ENCODE peak calls at places on chromosomes 6 and 20, in four cellular contexts. Q is A549, C is K562, E is upper lobe of left lung. J is an unnamed sample.

GRCh38 chr6:69673298-69673697 is 123.5 kb downstream of the LMBRD1 start:
- ATAC-seq in Q (no peak), C (peak), E (no peak), J (no peak)

GRCh38 chr6:125207956-125208355 is 54.4 kb downstream of the TPD52L1 start:
- ATAC-seq in Q (no peak), C (no peak), E (no peak), J (no peak)

GRCh38 chr6:137351890-137352289 is 132.7 kb upstream of the IFNGR1 start:
- ATAC-seq in Q (no peak), C (no peak), E (peak), J (no peak)

GRCh38 chr20:30484749-30485070 is 772.8 kb upstream of the DEFB115 start:
- ATAC-seq in Q (no peak), C (no peak), E (no peak), J (no peak)

GRCh38 chr6:106799008-106799952 is 169.9 kb downstream of the QRSL1 start:
- ATAC-seq in Q (peak), C (peak), E (peak), J (no peak)

GRCh38 chr6:13282393-13283069 is 45.8 kb downstream of the TBC1D7 start:
- ATAC-seq in Q (no peak), C (no peak), E (no peak), J (no peak)

GRCh38 chr20:1945134-1945618 is 48.7 kb downstream of the PDYN start:
- ATAC-seq in Q (no peak), C (no peak), E (peak), J (peak)

GRCh38 chr20:49653925-49654324 is 59.8 kb downstream of the B4GALT5 start:
- ATAC-seq in Q (no peak), C (no peak), E (no peak), J (no peak)

GRCh38 chr6:42754759-42755158 is 8.9 kb upstream of the TBCC start:
- ATAC-seq in Q (no peak), C (no peak), E (no peak), J (no peak)

GRCh38 chr20:43287637-43288036 is 97.9 kb upstream of the PTPRT start:
- ATAC-seq in Q (no peak), C (no peak), E (no peak), J (no peak)

GRCh38 chr20:62352402-62353288 is 14.5 kb downstream of the LAMA5 start:
- ATAC-seq in Q (peak), C (no peak), E (no peak), J (peak)

GRCh38 chr20:44610313-44610965 is 28.1 kb downstream of the PKIG start:
- ATAC-seq in Q (peak), C (peak), E (peak), J (peak)

GRCh38 chr20:34475979-34476736 is 40.1 kb upstream of the DYNLRB1 start:
- ATAC-seq in Q (peak), C (no peak), E (peak), J (peak)

GRCh38 chr20:52972965-52973819 is 1.0 kb downstream of the TSHZ2 start:
- ATAC-seq in Q (no peak), C (no peak), E (peak), J (peak)

GRCh38 chr20:21512634-21513180 is 1.2 kb downstream of the NKX2-2 start:
- ATAC-seq in Q (peak), C (no peak), E (no peak), J (no peak)

GRCh38 chr6:132948889-132949288 is 134.5 kb downstream of the RPS12 start:
- ATAC-seq in Q (peak), C (no peak), E (no peak), J (no peak)

GRCh38 chr6:33578588-33579011 is 1.5 kb downstream of the BAK1 start:
- ATAC-seq in Q (no peak), C (peak), E (no peak), J (no peak)

GRCh38 chr20:43789593-43789992 is 62.8 kb upstream of the GTSF1L start:
- ATAC-seq in Q (no peak), C (no peak), E (no peak), J (no peak)

GRCh38 chr20:61737346-61737745 is 328.3 kb downstream of the TAF4 start:
- ATAC-seq in Q (no peak), C (no peak), E (no peak), J (no peak)

GRCh38 chr6:136539967-136540366 is 10.3 kb downstream of the MAP7 start:
- ATAC-seq in Q (no peak), C (no peak), E (no peak), J (no peak)

GRCh38 chr6:92667843-92668242 is 751.5 kb downstream of the EPHA7 start:
- ATAC-seq in Q (no peak), C (no peak), E (no peak), J (no peak)

GRCh38 chr20:54103067-54103761 is 32.8 kb upstream of the BCAS1 start:
- ATAC-seq in Q (peak), C (peak), E (peak), J (no peak)

GRCh38 chr6:95866732-95867131 is 149.0 kb upstream of the FUT9 start:
- ATAC-seq in Q (no peak), C (no peak), E (no peak), J (no peak)

GRCh38 chr6:26204332-26205160 is 117.3 kb downstream of the HFE start:
- ATAC-seq in Q (peak), C (peak), E (peak), J (peak)
- TF ChIP-seq EP300 in Q (peak), C (peak), E (no peak), J (no peak)

GRCh38 chr20:25380945-25381614 is 9.6 kb downstream of the ABHD12 start:
- ATAC-seq in Q (no peak), C (no peak), E (no peak), J (no peak)

GRCh38 chr20:25376886-25377285 is 13.7 kb downstream of the ABHD12 start:
- ATAC-seq in Q (no peak), C (no peak), E (no peak), J (no peak)

GRCh38 chr20:25378189-25378883 is 12.3 kb downstream of the ABHD12 start:
- ATAC-seq in Q (no peak), C (no peak), E (no peak), J (no peak)

GRCh38 chr20:25376236-25376635 is 14.4 kb downstream of the ABHD12 start:
- ATAC-seq in Q (no peak), C (no peak), E (no peak), J (no peak)

GRCh38 chr20:25378884-25379733 is 11.5 kb downstream of the ABHD12 start:
- ATAC-seq in Q (no peak), C (no peak), E (no peak), J (no peak)
- TF ChIP-seq EP300 in Q (no peak), C (no peak), E (no peak), J (no peak)

GRCh38 chr6:114170372-114170771 is 172.5 kb downstream of the HS3ST5 start:
- ATAC-seq in Q (no peak), C (no peak), E (no peak), J (no peak)

GRCh38 chr6:114170958-114171387 is 171.8 kb downstream of the HS3ST5 start:
- ATAC-seq in Q (no peak), C (no peak), E (no peak), J (no peak)

GRCh38 chr6:114171473-114171872 is 171.3 kb downstream of the HS3ST5 start:
- ATAC-seq in Q (no peak), C (no peak), E (no peak), J (no peak)

GRCh38 chr6:114169763-114170162 is 173.1 kb downstream of the HS3ST5 start:
- ATAC-seq in Q (no peak), C (no peak), E (no peak), J (no peak)

GRCh38 chr6:114167583-114168576 is 174.9 kb downstream of the HS3ST5 start:
- ATAC-seq in Q (no peak), C (no peak), E (no peak), J (no peak)
- TF ChIP-seq EP300 in Q (no peak), C (no peak), E (no peak), J (no peak)

DNA sequence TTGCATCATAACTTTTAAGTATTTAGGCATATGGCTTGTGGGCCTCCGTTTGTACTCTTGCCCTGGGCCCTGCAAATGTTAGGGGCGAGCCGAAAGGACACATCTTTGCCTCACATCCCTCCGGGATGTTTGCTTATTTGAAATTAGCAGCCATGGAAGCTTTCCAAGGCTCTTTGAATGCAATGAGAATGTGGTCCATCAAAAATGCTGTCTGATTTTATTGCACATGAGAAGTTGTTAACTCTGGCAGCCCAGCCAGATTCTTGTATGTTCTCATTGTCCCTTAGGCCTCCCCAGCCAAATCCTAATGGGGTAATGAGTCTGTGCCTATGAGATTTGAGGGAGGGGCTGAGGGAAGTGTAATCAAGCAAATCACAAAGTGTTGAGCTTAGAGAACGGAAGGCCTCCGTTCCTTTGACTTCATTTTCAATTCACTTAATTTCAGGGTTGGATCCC is 261.2 kb upstream of the MARCKS start:
- ATAC-seq in Q (no peak), C (no peak), E (peak), J (no peak)
- TF ChIP-seq EP300 in Q (no peak), C (no peak), E (no peak), J (no peak)

J was measured in gastroesophageal sphincter.